ENCODE peak calls at places on chromosomes 4 and X, in nine cellular contexts. Z is naive thymus-derived CD8-positive, alpha-beta T cell; U is stimulated activated CD8-positive, alpha-beta memory T cell treated with anti-CD3 and anti-CD28 coated beads, Interleukin-4, amount 100 ng/mL, for 48 hours; B is endothelial cell; C is IMR-90; O is effector CD8-positive, alpha-beta T cell; K is H7; S is anterior cingulate cortex; W is stimulated activated CD4-positive, alpha-beta T cell treated with anti-CD3 and anti-CD28 coated beads, Interleukin-15, amount 100 ng/mL, for 1 hour. M is an unnamed sample.

GRCh38 chrX:120560405-120560841 is 339 bp downstream of the CUL4B start:
- DNase-seq in Z (peak; percentile 12), U (peak; percentile 48), B (peak; percentile 4), C (peak; percentile 39), O (no peak), K (no peak), S (peak; percentile 68), W (peak; percentile 3), M (peak; percentile 39)

GRCh38 chrX:21926116-21926515 is 14.4 kb upstream of the SMS start:
- DNase-seq in Z (no peak), U (no peak), B (no peak), C (peak; percentile 24), O (no peak), K (no peak), S (no peak), W (no peak), M (no peak)

GRCh38 chr4:76982638-76983579 is 33.4 kb downstream of the SEPTIN11 start:
- DNase-seq in Z (no peak), U (no peak), B (no peak), C (peak; percentile 54), O (no peak), K (no peak), S (no peak), W (no peak), M (no peak)

GRCh38 chr4:1604706-1605205 is 79.4 kb downstream of the FAM53A start:
- DNase-seq in Z (no peak), U (peak; percentile 35), B (no peak), C (no peak), O (no peak), K (peak; percentile 78), S (no peak), W (no peak), M (no peak)

GRCh38 chrX:19990225-19990518 is 689 bp downstream of the BCLAF3 start:
- DNase-seq in Z (no peak), U (no peak), B (no peak), C (no peak), O (no peak), K (no peak), S (no peak), W (peak; percentile 1), M (no peak)

GRCh38 chr4:62797221-62797620 is 1597.1 kb downstream of the ADGRL3 start:
- DNase-seq in Z (no peak), U (no peak), B (no peak), C (no peak), O (no peak), K (no peak), S (no peak), W (no peak), M (no peak)

GRCh38 chr4:962231-963208 is 10.8 kb downstream of the DGKQ start:
- DNase-seq in Z (no peak), U (no peak), B (no peak), C (no peak), O (no peak), K (peak; percentile 78), S (no peak), W (no peak), M (no peak)

GRCh38 chr4:188722911-188723310 is 583.7 kb downstream of the TRIML1 start:
- DNase-seq in Z (no peak), U (no peak), B (no peak), C (peak; percentile 22), O (no peak), K (no peak), S (no peak), W (no peak), M (no peak)

GRCh38 chr4:6435010-6435409 is 37.4 kb downstream of the PPP2R2C start:
- DNase-seq in Z (no peak), U (no peak), B (no peak), C (no peak), O (no peak), K (no peak), S (no peak), W (no peak), M (no peak)

GRCh38 chr4:98509641-98510170 is 148.7 kb downstream of the TSPAN5 start:
- DNase-seq in Z (no peak), U (no peak), B (no peak), C (no peak), O (no peak), K (no peak), S (no peak), W (no peak), M (no peak)

GRCh38 chrX:44904542-44905115 is 31.6 kb downstream of the KDM6A start:
- DNase-seq in Z (no peak), U (no peak), B (no peak), C (no peak), O (no peak), K (peak; percentile 12), S (no peak), W (no peak), M (no peak)

GRCh38 chrX:73765776-73766465 is 202.9 kb downstream of the CHIC1 start:
- DNase-seq in Z (no peak), U (no peak), B (no peak), C (no peak), O (no peak), K (no peak), S (no peak), W (no peak), M (no peak)

GRCh38 chr4:55318135-55318534 is 27.9 kb upstream of the SRD5A3 start:
- DNase-seq in Z (no peak), U (no peak), B (no peak), C (no peak), O (no peak), K (no peak), S (no peak), W (no peak), M (no peak)

GRCh38 chr4:8893624-8894423 is 22.2 kb upstream of the HMX1 start:
- DNase-seq in Z (no peak), U (no peak), B (no peak), C (no peak), O (no peak), K (peak; percentile 84), S (no peak), W (no peak), M (no peak)

GRCh38 chr4:28822163-28822562 is 1898.0 kb upstream of the PCDH7 start:
- DNase-seq in Z (no peak), U (no peak), B (no peak), C (peak; percentile 19), O (no peak), K (no peak), S (no peak), W (no peak), M (no peak)

GRCh38 chrX:109740076-109740809 is 7.2 kb upstream of the ACSL4 start:
- DNase-seq in Z (no peak), U (no peak), B (no peak), C (peak; percentile 52), O (no peak), K (no peak), S (no peak), W (no peak), M (no peak)

GRCh38 chrX:150525061-150525919 is 43.1 kb upstream of the MTM1 start:
- DNase-seq in Z (no peak), U (no peak), B (no peak), C (no peak), O (no peak), K (no peak), S (peak; percentile 63), W (no peak), M (peak; percentile 69)

GRCh38 chr4:146114066-146114465 is 61.5 kb upstream of the LSM6 start:
- DNase-seq in Z (no peak), U (no peak), B (no peak), C (no peak), O (no peak), K (no peak), S (no peak), W (no peak), M (no peak)

GRCh38 chrX:150692296-150692695 is 900 bp upstream of the MTMR1 start:
- DNase-seq in Z (no peak), U (no peak), B (no peak), C (no peak), O (no peak), K (no peak), S (no peak), W (no peak), M (no peak)

GRCh38 chr4:7425171-7425570 is 9.6 kb downstream of the PSAPL1 start:
- DNase-seq in Z (no peak), U (no peak), B (no peak), C (no peak), O (no peak), K (peak; percentile 32), S (no peak), W (no peak), M (no peak)

GRCh38 chr4:8282742-8283141 is 13.2 kb downstream of the HTRA3 start:
- DNase-seq in Z (no peak), U (no peak), B (no peak), C (no peak), O (no peak), K (no peak), S (no peak), W (no peak), M (no peak)

GRCh38 chr4:86531440-86531839 is 62.7 kb upstream of the PTPN13 start:
- DNase-seq in Z (no peak), U (no peak), B (no peak), C (no peak), O (no peak), K (no peak), S (no peak), W (no peak), M (no peak)

GRCh38 chrX:63585936-63586335 is 199.1 kb downstream of the ARHGEF9 start:
- DNase-seq in Z (no peak), U (no peak), B (no peak), C (no peak), O (no peak), K (no peak), S (no peak), W (no peak), M (no peak)

GRCh38 chr4:32031026-32031425 is 1310.9 kb downstream of the PCDH7 start:
- DNase-seq in Z (no peak), U (no peak), B (no peak), C (no peak), O (no peak), K (no peak), S (no peak), W (no peak), M (no peak)

GRCh38 chrX:11244641-11245040 is 48.6 kb upstream of the AMELX start:
- DNase-seq in Z (no peak), U (no peak), B (no peak), C (peak; percentile 35), O (no peak), K (no peak), S (no peak), W (no peak), M (no peak)

GRCh38 chr4:81369898-81370297 is 101.8 kb downstream of the RASGEF1B start:
- DNase-seq in Z (no peak), U (no peak), B (no peak), C (no peak), O (no peak), K (no peak), S (no peak), W (no peak), M (no peak)

GRCh38 chrX:110317079-110317819 is 636 bp downstream of the AMMECR1 start:
- DNase-seq in Z (no peak), U (peak; percentile 43), B (peak; percentile 24), C (no peak), O (no peak), K (peak; percentile 71), S (peak; percentile 19), W (peak; percentile 6), M (peak; percentile 3)

GRCh38 chr4:118865091-118865708 is 23.5 kb upstream of the SYNPO2 start:
- DNase-seq in Z (no peak), U (no peak), B (peak; percentile 30), C (peak; percentile 64), O (no peak), K (peak; percentile 48), S (no peak), W (no peak), M (no peak)

GRCh38 chr4:174255790-174256189 is 27.7 kb downstream of the FBXO8 start:
- DNase-seq in Z (no peak), U (no peak), B (no peak), C (peak; percentile 92), O (no peak), K (no peak), S (no peak), W (no peak), M (no peak)

GRCh38 chrX:100625985-100626491 is 10.6 kb downstream of the TSPAN6 start:
- DNase-seq in Z (no peak), U (no peak), B (no peak), C (no peak), O (no peak), K (no peak), S (no peak), W (no peak), M (no peak)

GRCh38 chr4:40245794-40246546 is 49.1 kb downstream of the RHOH start:
- DNase-seq in Z (no peak), U (no peak), B (no peak), C (no peak), O (no peak), K (peak; percentile 30), S (no peak), W (no peak), M (no peak)

M was measured in occipital lobe.